ENCODE peak calls at places on chromosomes 13 and 19, in ten cellular contexts. G, H, F, R, Q, A, L, P, E and B are unnamed samples.

GRCh38 chr13:52924241-52925148 is 76.1 kb upstream of the PCDH8 start:
- DNase-seq in E (no peak), Q (no peak), G (no peak), L (no peak), F (no peak), R (no peak), H (no peak), A (no peak), P (no peak), B (no peak)

GRCh38 chr13:35789335-35790166 is 313.1 kb upstream of the MAB21L1 start:
- DNase-seq in F (no peak), L (peak), H (peak), E (peak), G (peak), Q (no peak), R (peak), A (no peak), P (no peak), B (no peak)

GRCh38 chr19:33125929-33126388 is 6.0 kb upstream of the WDR88 start:
- DNase-seq in A (no peak), G (peak), P (peak), R (peak), H (peak), L (peak), E (peak), F (no peak), Q (no peak), B (peak)

GRCh38 chr19:4284176-4284958 is 5.3 kb downstream of the SHD start:
- DNase-seq in R (no peak), A (peak), H (no peak), L (no peak), Q (no peak), E (no peak), P (peak), G (no peak), F (no peak), B (no peak)

GRCh38 chr19:48868196-48868886 is at the start of gene PLEKHA4:
- DNase-seq in L (no peak), H (no peak), Q (no peak), R (peak), P (peak), A (peak), G (peak), F (peak), E (peak), B (no peak)

GRCh38 chr19:46726551-46726950 is 9.6 kb upstream of the PRKD2 start:
- DNase-seq in E (no peak), G (no peak), F (no peak), R (no peak), H (no peak), Q (no peak), P (no peak), A (no peak), L (no peak), B (no peak)

GRCh38 chr13:77457989-77458388 is 77.5 kb upstream of the SCEL start:
- DNase-seq in A (no peak), P (no peak), R (no peak), H (no peak), E (no peak), L (no peak), G (no peak), F (no peak), Q (no peak), B (no peak)

GRCh38 chr19:1026189-1027019 is at the start of gene CNN2:
- DNase-seq in P (peak), E (peak), R (peak), Q (peak), H (peak), L (peak), A (peak), G (peak), F (peak), B (no peak)

GRCh38 chr13:103539721-103540120 is 473.5 kb upstream of the SLC10A2 start:
- DNase-seq in Q (no peak), R (no peak), A (no peak), H (no peak), L (no peak), G (no peak), E (no peak), P (no peak), F (no peak), B (no peak)

GRCh38 chr13:94595006-94595942 is 678 bp downstream of the TGDS start:
- DNase-seq in E (peak), L (peak), Q (no peak), R (peak), G (peak), H (peak), F (no peak), A (peak), P (peak), B (no peak)

GRCh38 chr19:21851596-21852345 is 15.8 kb upstream of the ZNF43 start:
- DNase-seq in E (peak), F (peak), L (peak), A (peak), R (peak), P (peak), G (peak), H (peak), Q (peak), B (peak)

GRCh38 chr13:33279898-33280549 is 5.5 kb downstream of the STARD13 start:
- DNase-seq in L (no peak), P (no peak), G (peak), A (no peak), E (peak), R (peak), H (no peak), F (no peak), Q (no peak), B (no peak)

GRCh38 chr19:56273563-56274117 is 1.1 kb downstream of the EDDM13 start:
- DNase-seq in E (peak), A (no peak), P (no peak), F (no peak), L (no peak), Q (no peak), H (no peak), G (peak), R (peak), B (no peak)

GRCh38 chr19:4597975-4598671 is 38.6 kb upstream of the SEMA6B start:
- DNase-seq in F (no peak), E (no peak), H (peak), R (no peak), L (peak), P (no peak), Q (no peak), G (no peak), A (peak), B (no peak)

GRCh38 chr19:30293051-30293785 is 79.0 kb upstream of the ZNF536 start:
- DNase-seq in R (no peak), E (no peak), L (no peak), P (no peak), H (no peak), G (no peak), Q (no peak), A (no peak), F (no peak), B (no peak)

GRCh38 chr19:13256918-13257317 is 106.7 kb downstream of the IER2 start:
- DNase-seq in E (no peak), R (no peak), A (no peak), P (no peak), L (no peak), F (no peak), G (no peak), H (no peak), Q (no peak), B (no peak)

GRCh38 chr13:60074397-60074796 is 89.3 kb downstream of the DIAPH3 start:
- DNase-seq in G (no peak), A (no peak), P (no peak), L (no peak), H (no peak), E (no peak), R (peak), F (no peak), Q (no peak), B (no peak)

GRCh38 chr19:21335721-21336120 is 6.5 kb upstream of the ZNF708 start:
- DNase-seq in F (no peak), A (no peak), L (no peak), H (no peak), Q (no peak), R (no peak), E (no peak), P (no peak), G (no peak), B (no peak)

GRCh38 chr19:4322942-4323665 is 15.5 kb downstream of the STAP2 start:
- DNase-seq in L (no peak), F (no peak), H (peak), G (no peak), E (no peak), Q (no peak), P (peak), A (peak), R (no peak), B (no peak)

GRCh38 chr13:113074876-113075275 is 30.7 kb upstream of the F7 start:
- DNase-seq in E (no peak), F (no peak), R (no peak), H (no peak), G (no peak), P (peak), Q (no peak), A (peak), L (no peak), B (no peak)

GRCh38 chr19:13905634-13906524 is at the start of the genes BRME1 and CC2D1A:
- DNase-seq in G (peak), A (peak), E (peak), Q (peak), F (peak), R (peak), L (peak), H (peak), P (peak), B (peak)

GRCh38 chr19:10474962-10475451 is 28.1 kb downstream of the KEAP1 start:
- DNase-seq in E (no peak), H (no peak), P (no peak), G (no peak), Q (no peak), A (no peak), F (no peak), R (no peak), L (no peak), B (no peak)

GRCh38 chr19:52522555-52522954 is 4.9 kb upstream of the ZNF808 start:
- DNase-seq in E (no peak), R (no peak), A (no peak), L (no peak), Q (no peak), G (no peak), H (no peak), P (no peak), F (no peak), B (no peak)

GRCh38 chr19:12065100-12065538 is 588 bp downstream of the ZNF844 start:
- DNase-seq in H (peak), E (peak), F (peak), G (peak), A (no peak), R (peak), P (peak), Q (no peak), L (peak), B (no peak)

GRCh38 chr19:18522124-18522861 is 423 bp upstream of the ELL start:
- DNase-seq in E (peak), R (peak), H (peak), A (peak), F (peak), P (peak), L (peak), G (peak), Q (peak), B (peak)

GRCh38 chr19:2270572-2271515 is 11.1 kb downstream of the PEAK3 start:
- DNase-seq in R (peak), H (peak), F (peak), Q (no peak), P (peak), L (peak), G (peak), E (peak), A (peak), B (no peak)

GRCh38 chr19:6032827-6033226 is 54.9 kb upstream of the RANBP3 start:
- DNase-seq in F (no peak), A (peak), R (no peak), H (no peak), Q (no peak), G (no peak), E (no peak), L (no peak), P (no peak), B (no peak)

GRCh38 chr19:8212916-8213315 is 3.7 kb downstream of the CERS4 start:
- DNase-seq in R (no peak), Q (no peak), E (no peak), H (no peak), G (no peak), P (no peak), L (no peak), A (no peak), F (no peak), B (no peak)

GRCh38 chr13:79837741-79838450 is 356.9 kb downstream of the NDFIP2 start:
- DNase-seq in H (no peak), R (peak), G (peak), Q (no peak), A (no peak), F (no peak), P (no peak), L (no peak), E (peak), B (no peak)

GRCh38 chr19:41309225-41310030 is 544 bp upstream of the CCDC97 start:
- DNase-seq in E (no peak), H (no peak), R (no peak), Q (no peak), G (no peak), A (peak), F (no peak), L (no peak), P (no peak), B (no peak)

GRCh38 chr19:31528261-31528660 is 179.0 kb upstream of the TSHZ3 start:
- DNase-seq in Q (no peak), A (no peak), R (no peak), E (no peak), P (no peak), L (no peak), H (no peak), G (no peak), F (no peak), B (no peak)

GRCh38 chr13:44591316-44591715 is 15.2 kb upstream of the TSC22D1 start:
- DNase-seq in H (no peak), Q (no peak), A (no peak), F (no peak), E (no peak), L (no peak), P (no peak), G (no peak), R (no peak), B (no peak)

GRCh38 chr13:113552079-113552478 is 32.5 kb upstream of the TFDP1 start:
- DNase-seq in F (no peak), Q (no peak), E (no peak), H (no peak), L (no peak), R (no peak), A (no peak), G (no peak), P (no peak), B (no peak)

GRCh38 chr13:47457631-47458030 is 543.4 kb downstream of the SUCLA2 start:
- DNase-seq in Q (no peak), H (no peak), F (no peak), P (no peak), L (no peak), R (peak), E (peak), G (peak), A (no peak), B (no peak)

GRCh38 chr19:40422428-40423226 is 3.2 kb downstream of the SERTAD1 start:
- DNase-seq in F (no peak), E (no peak), Q (no peak), H (no peak), L (no peak), P (no peak), R (no peak), A (no peak), G (no peak), B (no peak)

GRCh38 chr19:11155373-11156120 is at the start of gene SPC24:
- DNase-seq in H (peak), E (peak), Q (peak), G (peak), P (peak), A (peak), F (peak), R (peak), L (peak), B (peak)

DNA sequence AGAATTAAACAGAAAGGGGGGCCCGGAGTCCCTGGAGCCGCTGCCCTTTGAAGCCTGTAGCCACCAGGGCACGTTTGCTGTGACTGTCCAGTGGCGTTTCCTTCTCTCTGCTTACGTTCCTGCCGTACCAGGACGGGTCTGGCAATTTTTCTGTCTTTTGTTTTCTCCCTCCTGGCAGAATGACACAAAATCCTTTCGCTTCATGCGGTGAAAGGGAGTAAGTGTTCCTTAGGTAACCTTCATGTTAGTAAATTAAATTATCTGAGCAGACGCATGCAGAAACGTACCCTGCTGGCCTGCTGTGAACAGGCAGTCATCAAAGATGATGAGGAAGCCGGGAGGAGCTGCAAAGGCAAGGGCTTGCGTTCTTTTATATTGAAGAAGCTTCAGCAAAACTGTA is 299.3 kb upstream of the ARGLU1 start:
- DNase-seq in R (no peak), E (peak), P (no peak), F (no peak), L (no peak), Q (no peak), G (peak), A (no peak), H (no peak), B (no peak)
- TF ChIP-seq CTCF in R (no peak), E (peak), P (no peak), F (peak), L (no peak), Q (no peak), G (peak), A (no peak), H (no peak), B (no peak)

DNA sequence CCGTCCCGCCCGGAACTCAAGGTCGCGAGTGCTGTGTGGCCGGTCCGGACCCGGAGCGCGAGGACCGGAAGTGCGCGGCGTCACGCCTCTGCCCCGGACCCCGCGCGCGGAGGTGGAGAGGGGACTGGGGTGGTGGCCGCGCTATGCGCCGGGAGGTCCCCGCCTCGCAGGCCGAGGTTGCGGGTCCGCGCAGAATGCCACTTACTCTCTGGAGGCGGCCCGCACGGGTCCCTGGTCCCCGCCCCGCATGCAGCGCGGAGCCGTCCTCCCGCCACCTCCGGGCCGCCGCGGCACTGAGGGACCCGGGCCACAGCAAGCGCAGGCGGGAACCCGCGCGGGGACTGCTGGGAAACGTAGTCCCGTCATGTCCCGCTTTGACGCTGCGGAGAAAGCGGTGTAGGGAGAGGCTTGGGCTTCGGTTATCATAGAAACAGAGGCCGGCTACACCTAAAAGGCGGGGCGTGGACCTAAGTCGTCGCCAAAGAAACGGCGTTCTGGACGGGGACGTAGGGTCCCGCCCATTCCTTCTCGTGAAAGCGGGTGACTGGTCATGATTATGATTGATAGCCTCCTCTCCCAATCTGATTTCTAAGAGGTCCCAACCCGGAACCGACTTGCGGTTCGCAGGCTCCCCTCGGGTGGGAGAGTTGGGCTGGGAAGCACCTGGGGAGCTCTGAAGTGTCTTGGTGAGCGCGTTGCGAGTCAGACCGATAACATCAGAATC is at the start of gene ZNF837:
- DNase-seq in L (peak), E (peak), P (peak), F (peak), G (peak), A (peak), Q (peak), H (peak), R (peak), B (peak)
- TF ChIP-seq CTCF in L (no peak), E (no peak), P (no peak), F (peak), G (no peak), A (no peak), Q (no peak), H (peak), R (no peak), B (no peak)

GRCh38 chr13:101474419-101474957 is 22.0 kb downstream of the ITGBL1 start:
- DNase-seq in Q (no peak), L (no peak), H (no peak), P (no peak), A (no peak), G (peak), R (peak), E (peak), F (no peak), B (no peak)
- TF ChIP-seq CTCF in Q (peak), L (no peak), H (no peak), P (no peak), A (peak), G (peak), R (peak), E (peak), F (peak), B (peak)

GRCh38 chr19:51439021-51439465 is 19.2 kb downstream of the SIGLEC8 start:
- DNase-seq in H (peak), G (peak), Q (no peak), R (no peak), P (peak), F (no peak), L (peak), A (no peak), E (no peak), B (no peak)
- TF ChIP-seq CTCF in H (peak), G (peak), Q (peak), R (peak), P (no peak), F (peak), L (peak), A (peak), E (peak), B (peak)